ENCODE peak calls at places on chromosomes 5 and 9, in four cellular contexts. L, N, H and M are unnamed samples.
A peak's percentile ranks its signal among the peaks of the same experiment; 100 is the strongest.

GRCh38 chr5:74642543-74642863 is 2.0 kb upstream of the ENC1 start:
- DNase-seq in L (no peak), N (no peak), H (no peak), M (no peak)

GRCh38 chr5:159184858-159185381 is 24.4 kb downstream of the RNF145 start:
- DNase-seq in L (no peak), N (no peak), H (peak; percentile 4), M (no peak)

GRCh38 chr9:18129809-18130334 is 344.1 kb upstream of the ADAMTSL1 start:
- DNase-seq in L (no peak), N (no peak), H (no peak), M (no peak)

GRCh38 chr5:171848911-171849520 is 63.4 kb downstream of the SMIM23 start:
- DNase-seq in L (no peak), N (no peak), H (no peak), M (no peak)

GRCh38 chr5:128424672-128425071 is 113.4 kb downstream of the FBN2 start:
- DNase-seq in L (no peak), N (no peak), H (no peak), M (no peak)

GRCh38 chr5:27463446-27464149 is 425.2 kb upstream of the CDH9 start:
- DNase-seq in L (no peak), N (no peak), H (no peak), M (no peak)

GRCh38 chr5:163478126-163478981 is 17.9 kb downstream of the HMMR start:
- DNase-seq in L (no peak), N (no peak), H (no peak), M (no peak)

GRCh38 chr5:56172225-56172624 is 60.9 kb downstream of the ANKRD55 start:
- DNase-seq in L (no peak), N (no peak), H (no peak), M (no peak)

GRCh38 chr9:23702311-23702922 is 123.6 kb downstream of the ELAVL2 start:
- DNase-seq in L (no peak), N (no peak), H (no peak), M (no peak)

GRCh38 chr5:156802501-156802900 is 47.6 kb upstream of the PPP1R2B start:
- DNase-seq in L (no peak), N (no peak), H (no peak), M (no peak)

GRCh38 chr9:133182151-133182550 is 18.4 kb upstream of the GBGT1 start:
- DNase-seq in L (no peak), N (no peak), H (no peak), M (no peak)

GRCh38 chr5:4189317-4189716 is 593.7 kb downstream of the IRX1 start:
- DNase-seq in L (peak; percentile 58), N (no peak), H (no peak), M (peak; percentile 54)

GRCh38 chr9:70615566-70616138 is 201.2 kb upstream of the KLF9 start:
- DNase-seq in L (no peak), N (no peak), H (no peak), M (no peak)

GRCh38 chr9:4717815-4718214 is 23.2 kb downstream of the AK3 start:
- DNase-seq in L (no peak), N (no peak), H (no peak), M (no peak)

GRCh38 chr5:41857989-41858388 is 12.2 kb downstream of the OXCT1 start:
- DNase-seq in L (no peak), N (no peak), H (no peak), M (no peak)

GRCh38 chr5:44885903-44886302 is 77.2 kb downstream of the MRPS30 start:
- DNase-seq in L (no peak), N (no peak), H (no peak), M (no peak)

GRCh38 chr5:174503461-174504265 is 220.7 kb upstream of the MSX2 start:
- DNase-seq in L (no peak), N (peak; percentile 14), H (no peak), M (no peak)

GRCh38 chr5:168086104-168086610 is 205.3 kb upstream of the WWC1 start:
- DNase-seq in L (no peak), N (no peak), H (no peak), M (no peak)

GRCh38 chr5:158384535-158385421 is 525.8 kb upstream of the CLINT1 start:
- DNase-seq in L (no peak), N (no peak), H (no peak), M (no peak)

GRCh38 chr9:35907732-35908483 is 1.4 kb upstream of the SPAAR start:
- DNase-seq in L (no peak), N (peak; percentile 51), H (no peak), M (no peak)

GRCh38 chr5:102713682-102714231 is 41.3 kb upstream of the PAM start:
- DNase-seq in L (no peak), N (no peak), H (peak; percentile 20), M (no peak)

GRCh38 chr5:160312139-160312959 is at the start of gene CCNJL:
- DNase-seq in L (no peak), N (peak; percentile 16), H (peak; percentile 89), M (peak; percentile 25)

GRCh38 chr9:91751922-91752321 is 198.1 kb downstream of the ROR2 start:
- DNase-seq in L (no peak), N (no peak), H (no peak), M (no peak)

GRCh38 chr5:83265318-83265717 is 188.0 kb downstream of the XRCC4 start:
- DNase-seq in L (no peak), N (peak; percentile 38), H (no peak), M (no peak)